ENCODE peak calls at places on chromosomes 4 and X, in seven cellular contexts. G is HS-27A, Z is HCT116, X is WTC11, B is NCI-H2081, A is EL, E is left ventricle myocardium inferior. D is an unnamed sample.

GRCh38 chrX:21968333-21968732 is 27.8 kb downstream of the SMS start:
- DNase-seq in G (no peak), Z (no peak), X (no peak), B (no peak), A (no peak), E (no peak), D (no peak)

GRCh38 chr4:88705805-88706518 is 8.3 kb upstream of the NAP1L5 start:
- DNase-seq in G (no peak), Z (no peak), X (no peak), B (no peak), A (peak), E (no peak), D (no peak)

GRCh38 chr4:181662383-181662782 is 580.8 kb upstream of the TENM3 start:
- DNase-seq in G (no peak), Z (no peak), X (no peak), B (no peak), A (peak), E (no peak), D (no peak)

GRCh38 chrX:112896051-112896450 is 55.4 kb upstream of the AMOT start:
- DNase-seq in G (no peak), Z (no peak), X (no peak), B (no peak), A (no peak), E (no peak), D (no peak)

GRCh38 chr4:99729186-99729585 is 71.6 kb upstream of the C4orf54 start:
- DNase-seq in G (no peak), Z (no peak), X (no peak), B (no peak), A (no peak), E (no peak), D (no peak)

GRCh38 chrX:41334866-41335589 is 1.1 kb downstream of the DDX3X start:
- DNase-seq in G (no peak), Z (no peak), X (peak), B (no peak), A (peak), E (peak), D (no peak)

GRCh38 chrX:149453911-149454820 is 50.9 kb downstream of the IDS start:
- DNase-seq in G (no peak), Z (no peak), X (no peak), B (no peak), A (no peak), E (no peak), D (no peak)

GRCh38 chr4:103018391-103019318 is 850 bp downstream of the SLC9B1 start:
- DNase-seq in G (no peak), Z (peak), X (no peak), B (no peak), A (peak), E (no peak), D (no peak)

GRCh38 chr4:52873191-52873590 is 11.1 kb downstream of the RASL11B start:
- DNase-seq in G (no peak), Z (peak), X (no peak), B (no peak), A (no peak), E (no peak), D (no peak)

GRCh38 chr4:38069271-38069760 is 109.1 kb downstream of the PTTG2 start:
- DNase-seq in G (peak), Z (no peak), X (peak), B (no peak), A (peak), E (no peak), D (no peak)

GRCh38 chr4:38603652-38604051 is 60.3 kb upstream of the KLF3 start:
- DNase-seq in G (no peak), Z (no peak), X (no peak), B (no peak), A (no peak), E (no peak), D (no peak)

D was measured in glomerular endothelial cell.